ENCODE peak calls at places on chromosomes 11 and 22, in four cellular contexts. One of them, this sample, is unnamed.

GRCh38 chr11:131670876-131671275 is 300.5 kb downstream of the NTM start:
- DNase-seq in K562: no peak
- DNase-seq in H1: no peak
- DNase-seq in GM12878: no peak
- DNase-seq in this sample: no peak

GRCh38 chr11:22792497-22792896 is 37.1 kb downstream of the SVIP start:
- DNase-seq in GM12878: no peak
- DNase-seq in K562: peak; percentile 79
- DNase-seq in H1: no peak
- DNase-seq in this sample: peak; percentile 94

GRCh38 chr22:44159811-44160210 is 20.9 kb upstream of the PARVG start:
- DNase-seq in H1: no peak
- DNase-seq in GM12878: no peak
- DNase-seq in K562: no peak
- DNase-seq in this sample: no peak

GRCh38 chr22:48744283-48744641 is 1083.4 kb downstream of the BRD1 start:
- DNase-seq in H1: no peak
- DNase-seq in K562: no peak
- DNase-seq in GM12878: no peak
- DNase-seq in this sample: no peak

GRCh38 chr11:64500176-64501013 is 90.6 kb upstream of the SLC22A12 start:
- DNase-seq in H1: no peak
- DNase-seq in K562: peak; percentile 86
- DNase-seq in GM12878: no peak
- DNase-seq in this sample: no peak

GRCh38 chr11:59216654-59217640 is 4.2 kb upstream of the MPEG1 start:
- DNase-seq in K562: no peak
- DNase-seq in GM12878: peak; percentile 99
- DNase-seq in H1: no peak
- DNase-seq in this sample: no peak

GRCh38 chr22:45493286-45493771 is 9.4 kb upstream of the FBLN1 start:
- DNase-seq in K562: no peak
- DNase-seq in H1: no peak
- DNase-seq in GM12878: no peak
- DNase-seq in this sample: no peak

GRCh38 chr11:71490044-71490730 is 36.9 kb upstream of the KRTAP5-7 start:
- DNase-seq in K562: no peak
- DNase-seq in GM12878: no peak
- DNase-seq in H1: no peak
- DNase-seq in this sample: no peak

GRCh38 chr11:44596541-44597276 is 31.2 kb downstream of the CD82 start:
- DNase-seq in K562: no peak
- DNase-seq in H1: no peak
- DNase-seq in GM12878: peak; percentile 84
- DNase-seq in this sample: no peak

GRCh38 chr11:122917311-122917710 is 34.8 kb downstream of the JHY start:
- DNase-seq in GM12878: no peak
- DNase-seq in K562: no peak
- DNase-seq in H1: no peak
- DNase-seq in this sample: no peak

GRCh38 chr11:111452146-111452545 is 60.0 kb downstream of the BTG4 start:
- DNase-seq in GM12878: no peak
- DNase-seq in K562: no peak
- DNase-seq in H1: no peak
- DNase-seq in this sample: no peak

GRCh38 chr11:8354622-8355417 is 91.1 kb upstream of the LMO1 start:
- DNase-seq in GM12878: no peak
- DNase-seq in K562: no peak
- DNase-seq in H1: no peak
- DNase-seq in this sample: no peak

GRCh38 chr22:20624161-20624616 is 116.8 kb downstream of the MED15 start:
- DNase-seq in K562: no peak
- DNase-seq in H1: no peak
- DNase-seq in GM12878: peak; percentile 85
- DNase-seq in this sample: no peak

GRCh38 chr11:64887757-64888405 is 9.5 kb upstream of the EHD1 start:
- DNase-seq in K562: peak; percentile 92
- DNase-seq in GM12878: no peak
- DNase-seq in H1: peak; percentile 56
- DNase-seq in this sample: peak; percentile 46

GRCh38 chr11:37946155-37946766 is 1348.2 kb upstream of the RAG2 start:
- DNase-seq in GM12878: peak; percentile 7
- DNase-seq in K562: peak; percentile 46
- DNase-seq in H1: peak; percentile 29
- DNase-seq in this sample: peak; percentile 18

GRCh38 chr11:125583496-125583895 is 9.2 kb upstream of the STT3A start:
- DNase-seq in H1: no peak
- DNase-seq in K562: no peak
- DNase-seq in GM12878: no peak
- DNase-seq in this sample: no peak

GRCh38 chr11:133894956-133895549 is 49.7 kb upstream of the SPATA19 start:
- DNase-seq in K562: no peak
- DNase-seq in GM12878: peak; percentile 24
- DNase-seq in H1: no peak
- DNase-seq in this sample: no peak

GRCh38 chr22:23911318-23911980 is 17.3 kb downstream of the MIF start:
- DNase-seq in K562: no peak
- DNase-seq in H1: no peak
- DNase-seq in GM12878: no peak
- DNase-seq in this sample: no peak

GRCh38 chr22:23245045-23245798 is 64.9 kb downstream of the BCR start:
- DNase-seq in H1: no peak
- DNase-seq in GM12878: no peak
- DNase-seq in K562: no peak
- DNase-seq in this sample: no peak

GRCh38 chr11:62217191-62217748 is 8.8 kb downstream of the SCGB2A1 start:
- DNase-seq in H1: no peak
- DNase-seq in GM12878: no peak
- DNase-seq in K562: peak; percentile 40
- DNase-seq in this sample: peak; percentile 19

GRCh38 chr22:31177420-31178162 is 17.6 kb downstream of the RNF185 start:
- DNase-seq in GM12878: no peak
- DNase-seq in H1: no peak
- DNase-seq in K562: no peak
- DNase-seq in this sample: no peak

GRCh38 chr11:90874971-90875370 is 652.1 kb upstream of the CHORDC1 start:
- DNase-seq in GM12878: no peak
- DNase-seq in H1: no peak
- DNase-seq in K562: no peak
- DNase-seq in this sample: no peak

GRCh38 chr22:41481131-41481830 is 12.4 kb downstream of the ACO2 start:
- DNase-seq in K562: no peak
- DNase-seq in H1: no peak
- DNase-seq in GM12878: no peak
- DNase-seq in this sample: no peak

GRCh38 chr22:50267591-50268390 is 2.4 kb downstream of the MAPK11 start:
- DNase-seq in GM12878: no peak
- DNase-seq in K562: peak; percentile 68
- DNase-seq in H1: no peak
- DNase-seq in this sample: no peak

GRCh38 chr11:33910960-33911339 is 19.1 kb upstream of the LMO2 start:
- DNase-seq in H1: no peak
- DNase-seq in GM12878: no peak
- DNase-seq in K562: no peak
- DNase-seq in this sample: no peak

GRCh38 chr22:33605201-33605600 is 315.1 kb downstream of the LARGE1 start:
- DNase-seq in GM12878: no peak
- DNase-seq in K562: no peak
- DNase-seq in H1: no peak
- DNase-seq in this sample: no peak

GRCh38 chr11:31870609-31871309 is 59.6 kb upstream of the PAX6 start:
- DNase-seq in K562: peak; percentile 66
- DNase-seq in H1: peak; percentile 68
- DNase-seq in GM12878: no peak
- DNase-seq in this sample: peak; percentile 43

GRCh38 chr22:42473484-42474193 is 41.4 kb upstream of the NFAM1 start:
- DNase-seq in GM12878: no peak
- DNase-seq in H1: no peak
- DNase-seq in K562: peak; percentile 60
- DNase-seq in this sample: peak; percentile 53

GRCh38 chr11:46071091-46071490 is 50.2 kb downstream of the PHF21A start:
- DNase-seq in K562: peak; percentile 26
- DNase-seq in GM12878: no peak
- DNase-seq in H1: no peak
- DNase-seq in this sample: no peak

GRCh38 chr11:13260963-13261599 is 16.5 kb upstream of the BMAL1 start:
- DNase-seq in K562: no peak
- DNase-seq in GM12878: no peak
- DNase-seq in H1: no peak
- DNase-seq in this sample: no peak

GRCh38 chr22:43819691-43820670 is 7.9 kb upstream of the EFCAB6 start:
- DNase-seq in GM12878: no peak
- DNase-seq in H1: no peak
- DNase-seq in K562: no peak
- DNase-seq in this sample: no peak

GRCh38 chr22:49934144-49934890 is 15.9 kb downstream of the CRELD2 start:
- DNase-seq in GM12878: no peak
- DNase-seq in H1: no peak
- DNase-seq in K562: peak; percentile 64
- DNase-seq in this sample: no peak

GRCh38 chr11:113014731-113015455 is 53.7 kb downstream of the NCAM1 start:
- DNase-seq in K562: no peak
- DNase-seq in GM12878: no peak
- DNase-seq in H1: no peak
- DNase-seq in this sample: no peak

GRCh38 chr11:1391165-1392010 is 1.7 kb downstream of the BRSK2 start:
- DNase-seq in GM12878: no peak
- DNase-seq in H1: no peak
- DNase-seq in K562: no peak
- DNase-seq in this sample: no peak

DNA sequence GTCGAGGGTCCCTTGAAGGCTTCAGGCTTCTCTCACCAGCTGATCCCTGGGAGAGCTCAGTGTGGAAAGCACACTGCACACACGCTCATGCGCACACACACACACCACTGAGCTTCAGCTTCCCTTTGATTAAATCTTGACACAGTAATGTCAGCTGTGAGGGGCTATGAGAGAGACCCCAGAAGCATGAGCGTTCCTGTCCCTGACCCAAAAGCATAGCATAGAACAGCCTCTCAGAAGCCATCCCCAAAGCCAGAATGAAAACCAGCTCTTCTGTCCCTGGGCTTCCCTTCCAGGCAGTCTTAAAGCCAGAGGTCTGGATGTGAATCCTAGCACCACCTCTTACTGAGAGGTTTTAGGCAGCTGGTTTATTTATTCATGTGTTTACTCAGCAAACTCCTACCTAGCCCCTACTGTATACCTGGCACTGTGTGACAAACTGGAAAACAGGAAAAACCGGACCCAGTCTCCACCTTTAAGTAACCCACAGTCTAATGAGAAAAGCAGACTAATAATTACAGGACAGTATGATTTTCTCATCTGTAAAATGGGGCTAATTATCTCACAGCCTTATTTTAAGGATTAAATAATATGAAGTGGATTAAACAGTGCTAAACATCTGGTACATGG is 15.9 kb downstream of the GALNT18 start:
- DNase-seq in H1: no peak
- DNase-seq in K562: no peak
- DNase-seq in GM12878: no peak
- DNase-seq in this sample: no peak
- TF ChIP-seq HDAC6 in H1: no peak
- TF ChIP-seq HDAC6 in K562: no peak
- TF ChIP-seq HDAC6 in GM12878: no peak
- TF ChIP-seq HDAC6 in this sample: no peak

GRCh38 chr11:68326334-68327215 is 14.2 kb downstream of the LRP5 start:
- DNase-seq in H1: no peak
- DNase-seq in K562: no peak
- DNase-seq in GM12878: no peak
- DNase-seq in this sample: peak; percentile 69

GRCh38 chr11:68327586-68328370 is 15.4 kb downstream of the LRP5 start:
- DNase-seq in GM12878: no peak
- DNase-seq in H1: no peak
- DNase-seq in K562: no peak
- DNase-seq in this sample: no peak

GRCh38 chr11:68329496-68329895 is 17.1 kb downstream of the LRP5 start:
- DNase-seq in K562: no peak
- DNase-seq in GM12878: no peak
- DNase-seq in H1: no peak
- DNase-seq in this sample: no peak

GRCh38 chr11:68329993-68330699 is 17.8 kb downstream of the LRP5 start:
- DNase-seq in K562: no peak
- DNase-seq in H1: no peak
- DNase-seq in GM12878: no peak
- DNase-seq in this sample: no peak

GRCh38 chr11:68328374-68329091 is 16.1 kb downstream of the LRP5 start:
- DNase-seq in K562: no peak
- DNase-seq in GM12878: no peak
- DNase-seq in H1: no peak
- DNase-seq in this sample: peak; percentile 86
- TF ChIP-seq HDAC6 in K562: no peak
- TF ChIP-seq HDAC6 in GM12878: no peak
- TF ChIP-seq HDAC6 in H1: no peak
- TF ChIP-seq HDAC6 in this sample: no peak

DNA sequence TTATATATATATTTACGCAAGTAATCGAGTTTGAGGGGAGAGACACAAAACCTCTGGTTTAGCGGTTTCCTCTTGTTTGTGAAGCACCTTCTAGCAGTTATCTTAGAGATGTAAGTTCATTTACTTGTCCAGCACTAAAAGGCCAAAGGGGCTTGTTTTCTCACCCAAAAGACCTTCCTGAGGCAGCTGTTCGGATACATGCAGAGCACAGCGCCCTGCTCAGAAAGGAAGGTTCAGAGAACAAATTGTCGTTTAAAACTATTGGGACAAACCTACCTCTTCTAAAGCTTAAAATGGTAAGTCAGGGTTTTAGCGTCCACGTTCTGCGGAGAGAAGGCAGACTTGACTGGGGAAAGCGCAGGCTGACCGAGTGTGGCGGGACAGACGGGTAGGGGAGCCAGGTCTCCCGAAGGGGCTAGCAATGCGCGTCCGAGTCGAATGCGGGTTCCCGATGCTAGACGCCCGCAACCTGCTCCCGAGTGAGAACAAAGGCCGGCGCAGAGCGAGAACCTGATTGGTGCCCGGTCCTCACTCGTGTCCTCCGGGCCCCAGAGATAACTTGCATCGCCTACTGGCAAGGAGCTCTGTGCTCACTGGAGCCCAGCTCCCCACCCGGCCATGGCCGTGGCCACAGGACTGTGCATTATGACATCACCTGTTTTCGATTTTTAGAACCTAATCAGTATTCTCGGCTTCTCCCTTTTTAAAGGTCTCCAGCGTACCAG is 1.0 kb upstream of the SESN3 start:
- DNase-seq in GM12878: no peak
- DNase-seq in H1: no peak
- DNase-seq in K562: no peak
- DNase-seq in this sample: no peak
- TF ChIP-seq HDAC6 in GM12878: no peak
- TF ChIP-seq HDAC6 in H1: no peak
- TF ChIP-seq HDAC6 in K562: no peak
- TF ChIP-seq HDAC6 in this sample: no peak

DNA sequence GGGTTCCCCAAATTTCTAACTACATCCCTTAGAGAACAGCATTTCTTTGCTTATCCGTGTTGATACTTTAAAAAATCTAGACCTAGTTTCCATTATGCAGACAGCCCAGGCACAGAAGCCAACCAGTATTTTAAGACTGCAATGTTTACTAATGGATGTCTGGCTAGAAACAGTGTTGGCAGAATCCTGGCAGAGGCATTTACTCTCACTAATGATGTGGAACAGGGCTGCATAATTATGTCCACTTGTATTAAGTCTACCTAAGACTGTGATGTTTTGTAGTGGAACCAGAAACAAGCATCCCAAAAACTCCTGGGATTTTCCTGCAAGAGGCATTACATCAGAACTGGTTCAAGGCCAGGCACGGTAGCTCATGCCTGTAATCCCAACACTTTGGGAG is 50.2 kb upstream of the PICALM start:
- DNase-seq in H1: no peak
- DNase-seq in GM12878: no peak
- DNase-seq in K562: no peak
- DNase-seq in this sample: no peak
- TF ChIP-seq HDAC6 in H1: no peak
- TF ChIP-seq HDAC6 in GM12878: no peak
- TF ChIP-seq HDAC6 in K562: no peak
- TF ChIP-seq HDAC6 in this sample: no peak